ENCODE peak calls at places on chromosomes 13 and 19, in seven cellular contexts. P is T-helper 9 cell; V is fibroblast of lung; I is activated CD4-positive, alpha-beta T cell treated with anti-CD3 and anti-CD28 coated beads, Interleukin-2, amount 50 U/mL, for 48 hours; E is activated naive CD4-positive, alpha-beta T cell treated with anti-CD3 and anti-CD28 coated beads for 36 hours; G is kidney; Q is activated CD8-positive, alpha-beta memory T cell treated with anti-CD3 and anti-CD28 coated beads, Interleukin-2, amount 50 U/mL, for 4 hours. J is an unnamed sample.

GRCh38 chr19:44725684-44726083 is 22.8 kb upstream of the BCL3 start:
- DNase-seq in P (no peak), G (no peak), E (no peak), Q (no peak), V (no peak), I (no peak), J (no peak)

GRCh38 chr13:71866173-71867091 is 572 bp downstream of the DACH1 start:
- DNase-seq in G (peak), V (peak), I (no peak), Q (peak), P (no peak), E (peak), J (peak)

GRCh38 chr19:45863840-45864628 is at the start of gene FOXA3:
- DNase-seq in V (peak), P (peak), G (peak), E (peak), I (peak), Q (peak), J (peak)

GRCh38 chr19:4267101-4267900 is 11.8 kb upstream of the SHD start:
- DNase-seq in V (peak), P (peak), Q (peak), G (peak), E (peak), I (peak), J (peak)

GRCh38 chr19:58353717-58354477 is 605 bp upstream of the A1BG start:
- DNase-seq in G (peak), P (no peak), E (no peak), V (no peak), Q (no peak), I (no peak), J (no peak)

GRCh38 chr19:1997353-1998233 is 17.9 kb downstream of the BTBD2 start:
- DNase-seq in P (no peak), G (no peak), I (no peak), E (no peak), Q (no peak), V (no peak), J (no peak)

GRCh38 chr13:45522571-45522970 is 57.8 kb downstream of the COG3 start:
- DNase-seq in V (no peak), P (no peak), G (no peak), I (no peak), Q (no peak), E (no peak), J (no peak)

GRCh38 chr13:86725105-86725504 is 925.9 kb upstream of the SLITRK6 start:
- DNase-seq in G (no peak), I (no peak), V (peak), Q (no peak), E (no peak), P (no peak), J (no peak)

GRCh38 chr13:109737606-109738005 is 48.8 kb downstream of the IRS2 start:
- DNase-seq in P (no peak), Q (no peak), G (no peak), V (peak), I (peak), E (peak), J (no peak)

GRCh38 chr13:110138009-110138699 is 168.8 kb downstream of the COL4A1 start:
- DNase-seq in G (peak), I (peak), E (peak), V (peak), Q (peak), P (peak), J (peak)

GRCh38 chr13:48000559-48001126 is 430 bp downstream of the SUCLA2 start:
- DNase-seq in V (peak), Q (no peak), I (no peak), G (peak), E (peak), P (peak), J (peak)

GRCh38 chr13:113209880-113210421 is 538 bp downstream of the CUL4A start:
- DNase-seq in P (peak), E (peak), Q (peak), I (peak), V (peak), G (peak), J (peak)